ENCODE peak calls at places on chromosomes 16 and 17, in four cellular contexts. One of them, this sample, is unnamed. For H3K9me3 and H3K36me3, the result is how much of the 10 kb centered on the place peaks cover.

GRCh38 chr17:1480747-1481465 is 11.6 kb downstream of the MYO1C start:
- DNase-seq in neural progenitor cell: no peak
- DNase-seq in neuronal stem cell: no peak
- DNase-seq in HCT116: no peak
- DNase-seq in this sample: no peak

GRCh38 chr17:3890082-3890892 is 2.6 kb downstream of the CAMKK1 start:
- DNase-seq in neural progenitor cell: no peak
- DNase-seq in neuronal stem cell: no peak
- DNase-seq in HCT116: peak
- DNase-seq in this sample: peak

GRCh38 chr17:40903129-40903847 is 18.2 kb upstream of the KRT20 start:
- DNase-seq in neural progenitor cell: no peak
- DNase-seq in neuronal stem cell: no peak
- DNase-seq in HCT116: peak
- DNase-seq in this sample: peak

GRCh38 chr17:55157165-55157564 is 107.6 kb upstream of the HLF start:
- DNase-seq in neural progenitor cell: no peak
- DNase-seq in neuronal stem cell: no peak
- DNase-seq in HCT116: no peak
- DNase-seq in this sample: no peak

GRCh38 chr16:66923247-66923851 is 2.0 kb downstream of the RRAD start:
- DNase-seq in neural progenitor cell: no peak
- DNase-seq in neuronal stem cell: no peak
- DNase-seq in HCT116: no peak
- DNase-seq in this sample: no peak

GRCh38 chr17:1206016-1206787 is 26.4 kb upstream of the ABR start:
- DNase-seq in neural progenitor cell: no peak
- DNase-seq in neuronal stem cell: no peak
- DNase-seq in HCT116: no peak
- DNase-seq in this sample: no peak

GRCh38 chr17:75430159-75430748 is 24.8 kb upstream of the GRB2 start:
- DNase-seq in neural progenitor cell: peak
- DNase-seq in neuronal stem cell: peak
- DNase-seq in HCT116: no peak
- DNase-seq in this sample: no peak

GRCh38 chr16:86928517-86929148 is 350.3 kb downstream of the FOXL1 start:
- DNase-seq in neural progenitor cell: no peak
- DNase-seq in neuronal stem cell: no peak
- DNase-seq in HCT116: no peak
- DNase-seq in this sample: no peak

GRCh38 chr17:62859146-62859545 is 51.0 kb upstream of the MARCHF10 start:
- DNase-seq in neural progenitor cell: no peak
- DNase-seq in neuronal stem cell: no peak
- DNase-seq in HCT116: no peak
- DNase-seq in this sample: no peak

GRCh38 chr16:87132361-87133014 is 184.7 kb downstream of the C16orf95 start:
- DNase-seq in neural progenitor cell: peak
- DNase-seq in neuronal stem cell: peak
- DNase-seq in HCT116: peak
- DNase-seq in this sample: no peak

GRCh38 chr17:78618264-78619066 is 41.3 kb upstream of the DNAH17 start:
- DNase-seq in neural progenitor cell: no peak
- DNase-seq in neuronal stem cell: no peak
- DNase-seq in HCT116: no peak
- DNase-seq in this sample: no peak

GRCh38 chr17:29929006-29929543 is 953 bp downstream of the SSH2 start:
- DNase-seq in neural progenitor cell: peak
- DNase-seq in neuronal stem cell: peak
- DNase-seq in HCT116: no peak
- DNase-seq in this sample: peak

GRCh38 chr17:75535119-75535537 is 9.6 kb downstream of the LLGL2 start:
- DNase-seq in neural progenitor cell: peak
- DNase-seq in neuronal stem cell: no peak
- DNase-seq in HCT116: no peak
- DNase-seq in this sample: no peak

GRCh38 chr16:55475919-55476318 is 3.1 kb upstream of the MMP2 start:
- DNase-seq in neural progenitor cell: no peak
- DNase-seq in neuronal stem cell: no peak
- DNase-seq in HCT116: no peak
- DNase-seq in this sample: no peak

GRCh38 chr16:2483939-2484897 is 9.3 kb downstream of the TBC1D24 start:
- DNase-seq in neural progenitor cell: no peak
- DNase-seq in neuronal stem cell: no peak
- DNase-seq in HCT116: no peak
- DNase-seq in this sample: no peak

GRCh38 chr16:68645494-68646388 is 631 bp downstream of the CDH3 start:
- DNase-seq in neural progenitor cell: peak
- DNase-seq in neuronal stem cell: no peak
- DNase-seq in HCT116: no peak
- DNase-seq in this sample: peak

GRCh38 chr16:68644303-68644702 is 807 bp upstream of the CDH3 start:
- DNase-seq in neural progenitor cell: peak
- DNase-seq in neuronal stem cell: no peak
- DNase-seq in HCT116: no peak
- DNase-seq in this sample: peak

GRCh38 chr16:68643847-68644246 is 1.3 kb upstream of the CDH3 start:
- DNase-seq in neural progenitor cell: no peak
- DNase-seq in neuronal stem cell: no peak
- DNase-seq in HCT116: no peak
- DNase-seq in this sample: no peak

GRCh38 chr16:68644715-68645493 is at the start of gene CDH3:
- DNase-seq in neural progenitor cell: peak
- DNase-seq in neuronal stem cell: no peak
- DNase-seq in HCT116: peak
- DNase-seq in this sample: peak

GRCh38 chr16:68646948-68647659 is 2.0 kb downstream of the CDH3 start:
- DNase-seq in neural progenitor cell: no peak
- DNase-seq in neuronal stem cell: no peak
- DNase-seq in HCT116: no peak
- DNase-seq in this sample: no peak
- H3K4me2 ChIP-seq in neural progenitor cell: peak
- H3K4me2 ChIP-seq in neuronal stem cell: no peak
- H3K4me2 ChIP-seq in HCT116: peak
- H3K4me2 ChIP-seq in this sample: peak

DNA sequence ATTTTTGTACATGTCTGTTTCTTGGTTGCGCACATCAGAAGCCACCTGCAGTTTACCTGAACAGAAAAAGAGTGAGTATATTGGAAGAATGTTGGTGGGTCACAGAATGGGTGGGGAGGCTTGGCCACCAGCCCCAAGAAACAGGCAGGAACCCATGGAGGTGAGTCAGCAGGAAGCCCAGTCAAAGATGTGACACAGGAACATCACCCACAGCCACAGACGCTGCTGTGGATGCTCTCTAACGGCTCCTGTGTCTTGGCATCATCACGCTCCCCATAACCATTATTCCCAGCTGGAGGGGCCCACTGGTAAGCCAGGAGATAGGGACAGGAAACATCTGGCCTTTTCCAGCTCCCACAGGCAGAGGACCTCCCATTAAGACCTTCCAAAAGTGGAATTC is 94.0 kb upstream of the WSB1 start:
- DNase-seq in neural progenitor cell: no peak
- DNase-seq in neuronal stem cell: no peak
- DNase-seq in HCT116: no peak
- DNase-seq in this sample: no peak
- H3K9me3 ChIP-seq in neural progenitor cell: under half
- H3K9me3 ChIP-seq in neuronal stem cell: under half
- H3K9me3 ChIP-seq in HCT116: under half
- H3K9me3 ChIP-seq in this sample: under half

DNA sequence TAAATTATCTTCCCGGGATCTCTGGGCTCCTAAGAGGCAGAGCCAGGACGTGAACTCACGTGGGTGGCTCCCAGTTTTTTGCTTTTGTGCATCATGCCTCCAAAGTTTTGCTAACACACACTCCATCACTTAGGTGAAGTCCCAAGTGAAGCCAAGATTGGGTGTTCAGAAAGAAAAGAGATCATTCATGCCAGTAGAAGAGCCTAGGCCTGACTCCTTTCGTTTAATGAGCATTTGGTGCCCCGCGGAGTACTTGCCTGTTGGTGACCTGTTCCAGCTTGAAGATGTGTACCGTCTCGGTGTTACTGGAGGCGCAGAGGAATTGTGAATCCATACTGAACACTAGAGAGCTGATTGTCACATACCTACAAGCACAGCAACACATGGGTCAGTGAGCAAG is 24.1 kb downstream of the WIPI1 start:
- DNase-seq in neural progenitor cell: no peak
- DNase-seq in neuronal stem cell: no peak
- DNase-seq in HCT116: no peak
- DNase-seq in this sample: no peak
- H3K36me3 ChIP-seq in neural progenitor cell: under half
- H3K36me3 ChIP-seq in neuronal stem cell: under half
- H3K36me3 ChIP-seq in HCT116: under half
- H3K36me3 ChIP-seq in this sample: under half

DNA sequence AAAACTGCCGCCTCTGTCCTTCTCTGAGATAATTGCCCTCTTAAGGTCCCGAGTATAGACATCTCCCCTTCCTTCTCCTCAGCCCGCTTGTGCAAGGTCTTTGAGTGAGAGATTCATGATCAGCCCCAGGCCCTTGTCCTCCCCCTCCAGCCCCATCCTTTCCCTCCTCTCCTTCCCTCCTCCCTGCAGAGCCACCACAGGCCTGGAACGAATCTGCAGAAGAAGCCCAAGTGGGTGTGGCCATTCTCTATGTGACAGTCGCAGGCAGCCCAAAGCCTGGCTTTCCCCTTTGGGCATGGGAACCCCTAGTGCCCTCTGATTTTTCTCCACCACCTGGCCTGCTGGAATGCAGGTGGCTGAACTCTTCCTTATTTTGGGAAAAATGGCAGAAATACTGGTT is 7.2 kb upstream of the NDRG4 start:
- DNase-seq in neural progenitor cell: peak
- DNase-seq in neuronal stem cell: no peak
- DNase-seq in HCT116: no peak
- DNase-seq in this sample: no peak
- H3K4me2 ChIP-seq in neural progenitor cell: peak
- H3K4me2 ChIP-seq in neuronal stem cell: no peak
- H3K4me2 ChIP-seq in HCT116: peak
- H3K4me2 ChIP-seq in this sample: no peak

DNA sequence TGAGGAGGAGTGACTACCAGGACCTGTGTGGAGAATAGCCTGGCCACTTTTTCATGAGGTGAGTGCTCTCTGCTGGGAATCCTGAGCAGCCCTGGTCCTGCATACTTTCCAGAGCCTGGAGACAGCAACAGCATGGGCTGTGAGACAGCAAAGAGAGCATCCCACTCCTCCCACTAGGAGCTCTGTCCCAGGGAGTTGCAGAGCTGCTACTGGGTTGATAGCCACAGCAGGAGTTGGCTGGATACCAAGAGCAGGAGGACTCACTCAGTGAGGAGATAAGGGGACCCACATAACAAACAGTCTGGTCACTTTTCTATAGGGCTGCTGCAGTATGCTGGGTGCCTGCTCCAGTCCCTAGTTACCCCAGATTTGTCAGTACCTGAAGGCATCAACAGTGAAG is 439.3 kb upstream of the CDH8 start:
- DNase-seq in neural progenitor cell: no peak
- DNase-seq in neuronal stem cell: no peak
- DNase-seq in HCT116: no peak
- DNase-seq in this sample: no peak
- H3K9me3 ChIP-seq in neural progenitor cell: under half
- H3K9me3 ChIP-seq in neuronal stem cell: under half
- H3K9me3 ChIP-seq in HCT116: under half
- H3K9me3 ChIP-seq in this sample: under half

GRCh38 chr16:88926374-88926990 is 50.5 kb downstream of the CBFA2T3 start:
- DNase-seq in neural progenitor cell: peak
- DNase-seq in neuronal stem cell: no peak
- DNase-seq in HCT116: peak
- DNase-seq in this sample: peak

GRCh38 chr16:88925540-88925887 is 51.5 kb downstream of the CBFA2T3 start:
- DNase-seq in neural progenitor cell: no peak
- DNase-seq in neuronal stem cell: no peak
- DNase-seq in HCT116: no peak
- DNase-seq in this sample: no peak

GRCh38 chr16:88927661-88928060 is 49.3 kb downstream of the CBFA2T3 start:
- DNase-seq in neural progenitor cell: no peak
- DNase-seq in neuronal stem cell: no peak
- DNase-seq in HCT116: no peak
- DNase-seq in this sample: no peak

GRCh38 chr16:88928405-88929375 is 48.3 kb downstream of the CBFA2T3 start:
- DNase-seq in neural progenitor cell: no peak
- DNase-seq in neuronal stem cell: no peak
- DNase-seq in HCT116: no peak
- DNase-seq in this sample: no peak

GRCh38 chr16:88927010-88927409 is 50.0 kb downstream of the CBFA2T3 start:
- DNase-seq in neural progenitor cell: no peak
- DNase-seq in neuronal stem cell: no peak
- DNase-seq in HCT116: peak
- DNase-seq in this sample: peak
- H3K36me3 ChIP-seq in neural progenitor cell: under half
- H3K36me3 ChIP-seq in neuronal stem cell: under half
- H3K36me3 ChIP-seq in HCT116: under half
- H3K36me3 ChIP-seq in this sample: under half

This sample was measured in PC-9.